ENCODE peak calls at places on chromosomes 16 and 17, in nine cellular contexts. I is heart left ventricle, S is Peyer's patch, M is ovary, W is uterus, K is A549, Z is endothelial cell of umbilical vein, G is body of pancreas, P is prostate gland. U is an unnamed sample.

GRCh38 chr16:84138824-84139627 is 6.0 kb downstream of the HSDL1 start:
- DNase-seq in P (peak; percentile 19), W (no peak), I (no peak), K (no peak), M (no peak), Z (no peak), G (no peak), S (no peak), U (no peak)

GRCh38 chr17:44214896-44215295 is 4.6 kb downstream of the UBTF start:
- DNase-seq in M (no peak), W (no peak), Z (no peak), S (no peak), K (no peak), G (no peak), I (no peak), P (no peak), U (no peak)

GRCh38 chr17:49407981-49408501 is 6.6 kb downstream of the PHB1 start:
- DNase-seq in P (peak; percentile 55), G (peak; percentile 92), K (peak; percentile 97), W (peak; percentile 51), I (peak; percentile 60), Z (peak; percentile 65), S (peak; percentile 79), M (peak; percentile 65), U (peak; percentile 65)

GRCh38 chr17:60557805-60558204 is 31.8 kb upstream of the APPBP2 start:
- DNase-seq in W (no peak), G (no peak), Z (no peak), P (no peak), K (no peak), M (no peak), S (no peak), I (no peak), U (no peak)

GRCh38 chr16:67394271-67395104 is 1.2 kb upstream of the TPPP3 start:
- DNase-seq in I (peak; percentile 32), Z (no peak), K (no peak), M (peak; percentile 51), W (no peak), P (no peak), G (no peak), S (no peak), U (no peak)

GRCh38 chr16:15879255-15879804 is 9.1 kb downstream of the CEP20 start:
- DNase-seq in I (no peak), K (peak; percentile 90), G (no peak), Z (peak; percentile 38), S (no peak), W (no peak), P (no peak), M (no peak), U (no peak)

GRCh38 chr16:29729116-29729521 is 16.7 kb downstream of the C16orf54 start:
- DNase-seq in W (no peak), K (peak; percentile 83), P (no peak), I (no peak), S (no peak), G (no peak), M (no peak), Z (peak; percentile 43), U (peak; percentile 44)

GRCh38 chr16:70730016-70730415 is 44.2 kb upstream of the MTSS2 start:
- DNase-seq in Z (no peak), P (no peak), G (no peak), S (no peak), I (no peak), M (no peak), W (no peak), K (no peak), U (no peak)

GRCh38 chr16:14627088-14627487 is 3.0 kb downstream of the PARN start:
- DNase-seq in S (no peak), K (no peak), P (no peak), I (no peak), Z (no peak), G (no peak), M (no peak), W (no peak), U (no peak)

GRCh38 chr16:16014329-16015224 is 65.2 kb downstream of the ABCC1 start:
- DNase-seq in M (peak; percentile 51), W (peak; percentile 41), I (peak; percentile 67), Z (peak; percentile 50), P (peak; percentile 66), S (no peak), G (peak; percentile 64), K (peak; percentile 87), U (no peak)

GRCh38 chr17:74190154-74190553 is 13.3 kb upstream of the RPL38 start:
- DNase-seq in G (no peak), W (no peak), S (no peak), I (no peak), P (no peak), Z (peak; percentile 61), M (no peak), K (peak; percentile 89), U (peak; percentile 67)

GRCh38 chr17:9370464-9370863 is 205.2 kb downstream of the STX8 start:
- DNase-seq in M (no peak), K (no peak), P (no peak), G (no peak), Z (no peak), I (no peak), S (no peak), W (no peak), U (no peak)

GRCh38 chr17:47720754-47721533 is 12.1 kb upstream of the TBX21 start:
- DNase-seq in Z (no peak), G (no peak), W (no peak), P (peak; percentile 14), K (no peak), S (no peak), M (no peak), I (no peak), U (peak; percentile 85)

GRCh38 chr17:32912218-32912897 is 15.6 kb upstream of the TMEM98 start:
- DNase-seq in P (peak; percentile 91), Z (peak; percentile 79), W (peak; percentile 67), I (peak; percentile 39), M (peak; percentile 62), G (peak; percentile 93), S (peak; percentile 21), K (no peak), U (no peak)

GRCh38 chr17:29663155-29663554 is 40.4 kb upstream of the CORO6 start:
- DNase-seq in S (no peak), K (no peak), M (no peak), G (no peak), I (no peak), P (no peak), W (no peak), Z (no peak), U (no peak)

GRCh38 chr16:80274576-80275191 is 266.1 kb upstream of the DYNLRB2 start:
- DNase-seq in P (no peak), Z (no peak), G (no peak), I (no peak), S (no peak), K (no peak), M (no peak), W (no peak), U (no peak)

GRCh38 chr16:4344659-4345438 is 6.3 kb downstream of the PAM16 start:
- DNase-seq in G (peak; percentile 56), K (no peak), M (no peak), Z (no peak), W (no peak), S (no peak), I (no peak), P (no peak), U (no peak)

GRCh38 chr17:69144621-69145255 is 3.0 kb upstream of the ABCA6 start:
- DNase-seq in W (no peak), P (no peak), G (no peak), S (no peak), K (no peak), Z (no peak), M (no peak), I (no peak), U (no peak)

GRCh38 chr16:89808453-89808939 is 8.0 kb downstream of the FANCA start:
- DNase-seq in S (no peak), G (no peak), P (no peak), K (no peak), Z (no peak), W (no peak), I (no peak), M (no peak), U (no peak)
- TF ChIP-seq POLR2A in S (no peak), G (no peak), P (no peak), K (no peak), Z (no peak), W (no peak), I (no peak), M (no peak), U (no peak)

DNA sequence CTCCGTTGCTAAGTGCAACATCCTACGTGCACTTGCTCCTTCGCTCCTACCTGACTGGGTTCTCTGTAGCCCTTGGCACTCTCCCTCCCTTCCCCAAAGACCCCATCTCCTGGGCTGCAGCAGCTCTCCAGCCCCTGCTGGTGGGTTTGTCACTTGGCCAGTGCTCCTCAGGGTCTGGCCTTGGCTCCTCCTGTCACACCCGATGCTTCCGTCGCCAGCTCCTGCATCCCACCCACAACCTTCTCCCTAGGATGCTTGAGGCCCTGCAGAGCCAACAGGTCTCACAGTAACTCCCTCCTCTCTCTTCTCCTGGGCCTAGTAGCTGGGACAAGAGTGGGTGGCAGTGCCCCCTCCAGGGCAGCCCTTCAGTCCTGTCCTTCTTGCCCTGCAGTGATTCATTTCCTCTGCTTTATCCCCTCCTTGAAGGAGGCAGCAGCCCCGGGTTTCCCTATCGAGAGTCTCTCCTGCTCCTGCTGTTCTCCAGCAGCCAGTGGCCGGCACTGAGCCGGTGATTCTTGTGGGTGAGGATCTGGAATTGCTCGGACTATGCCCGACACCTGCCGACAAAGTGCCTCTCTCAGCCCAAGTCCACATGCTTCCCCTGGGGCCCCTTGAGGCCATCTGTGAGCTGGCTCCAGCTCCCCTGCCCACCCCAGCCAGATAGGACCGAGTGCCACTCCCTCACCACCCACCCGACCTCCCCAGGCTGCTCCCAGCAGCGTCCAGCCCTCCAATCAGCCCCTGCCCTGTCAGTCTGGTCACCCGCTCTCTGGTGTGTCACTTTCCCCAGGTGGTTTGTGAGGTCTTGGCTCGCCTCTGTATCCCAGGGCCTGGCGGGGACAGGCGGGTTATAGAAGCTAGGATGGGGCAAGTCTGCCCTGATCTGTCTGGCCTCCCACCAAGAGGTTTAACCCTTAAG is 3.8 kb downstream of the LITAFD start:
- DNase-seq in G (peak; percentile 44), Z (peak; percentile 48), K (no peak), I (no peak), S (no peak), W (no peak), P (no peak), M (no peak), U (peak; percentile 66)
- TF ChIP-seq POLR2A in G (no peak), Z (no peak), K (no peak), I (no peak), S (no peak), W (no peak), P (no peak), M (no peak), U (no peak)

GRCh38 chr16:2333772-2334379 is 6.7 kb downstream of the ABCA3 start:
- DNase-seq in S (no peak), P (no peak), I (no peak), K (peak; percentile 64), G (no peak), Z (peak; percentile 10), W (no peak), M (no peak), U (peak; percentile 44)
- TF ChIP-seq POLR2A in S (no peak), P (no peak), I (no peak), K (no peak), G (no peak), Z (no peak), W (no peak), M (no peak), U (no peak)

DNA sequence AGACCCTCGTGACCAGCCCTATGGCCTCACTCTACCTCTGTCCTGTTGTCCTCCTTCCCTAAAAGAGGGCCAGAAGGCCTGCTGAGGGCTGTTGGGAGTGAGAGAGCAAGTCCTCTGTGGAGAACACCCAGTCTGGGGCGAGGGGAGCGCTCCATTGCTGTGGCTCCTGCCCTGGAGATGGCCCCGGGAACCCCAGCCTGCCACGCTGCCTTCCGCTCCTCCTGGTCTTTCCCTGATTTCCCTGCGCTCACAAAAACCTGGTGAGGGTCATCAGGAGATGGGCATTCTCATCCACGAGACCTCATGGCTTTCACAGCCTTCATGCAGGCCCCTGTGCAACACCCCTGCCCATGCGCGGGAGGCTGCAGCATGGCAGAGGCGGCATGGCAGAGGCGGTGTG is 21.2 kb downstream of the DRC3 start:
- DNase-seq in K (no peak), Z (no peak), W (no peak), P (no peak), I (no peak), G (no peak), M (no peak), S (no peak), U (no peak)
- TF ChIP-seq POLR2A in K (no peak), Z (no peak), W (no peak), P (no peak), I (no peak), G (no peak), M (no peak), S (no peak), U (no peak)

U was measured in H54.